ENCODE peak calls at places on chromosomes 11 and 22, in six cellular contexts. One of them, this sample, is unnamed. For H3K36me3, the result is how much of the 10 kb centered on the place peaks cover.

GRCh38 chr11:75762885-75763284 is 5.7 kb upstream of the DGAT2 start:
- DNase-seq in neuronal stem cell: no peak
- DNase-seq in sigmoid colon: no peak
- DNase-seq in left ventricle myocardium inferior: no peak
- DNase-seq in transverse colon: no peak
- DNase-seq in tibial nerve: no peak
- DNase-seq in this sample: no peak

GRCh38 chr11:15624701-15625100 is 510.0 kb downstream of the INSC start:
- DNase-seq in neuronal stem cell: no peak
- DNase-seq in sigmoid colon: no peak
- DNase-seq in left ventricle myocardium inferior: no peak
- DNase-seq in transverse colon: no peak
- DNase-seq in tibial nerve: no peak
- DNase-seq in this sample: no peak

GRCh38 chr22:49481651-49482399 is 345.8 kb downstream of the BRD1 start:
- DNase-seq in neuronal stem cell: no peak
- DNase-seq in sigmoid colon: no peak
- DNase-seq in left ventricle myocardium inferior: no peak
- DNase-seq in transverse colon: no peak
- DNase-seq in tibial nerve: no peak
- DNase-seq in this sample: no peak

GRCh38 chr22:25903294-25903693 is 161.3 kb downstream of the MYO18B start:
- DNase-seq in neuronal stem cell: peak
- DNase-seq in sigmoid colon: no peak
- DNase-seq in left ventricle myocardium inferior: no peak
- DNase-seq in transverse colon: no peak
- DNase-seq in tibial nerve: no peak
- DNase-seq in this sample: no peak

GRCh38 chr22:32574397-32574796 is 99.8 kb downstream of the FBXO7 start:
- DNase-seq in neuronal stem cell: no peak
- DNase-seq in sigmoid colon: no peak
- DNase-seq in left ventricle myocardium inferior: no peak
- DNase-seq in transverse colon: no peak
- DNase-seq in tibial nerve: no peak
- DNase-seq in this sample: no peak

GRCh38 chr11:100680070-100680469 is 7.0 kb upstream of the ARHGAP42 start:
- DNase-seq in neuronal stem cell: no peak
- DNase-seq in sigmoid colon: no peak
- DNase-seq in left ventricle myocardium inferior: no peak
- DNase-seq in transverse colon: no peak
- DNase-seq in tibial nerve: no peak
- DNase-seq in this sample: no peak

GRCh38 chr11:47378011-47378835 is at the start of gene SPI1:
- DNase-seq in neuronal stem cell: no peak
- DNase-seq in sigmoid colon: peak
- DNase-seq in left ventricle myocardium inferior: peak
- DNase-seq in transverse colon: peak
- DNase-seq in tibial nerve: no peak
- DNase-seq in this sample: no peak

GRCh38 chr11:67542971-67543370 is 19.7 kb upstream of the CABP2 start:
- DNase-seq in neuronal stem cell: no peak
- DNase-seq in sigmoid colon: no peak
- DNase-seq in left ventricle myocardium inferior: no peak
- DNase-seq in transverse colon: no peak
- DNase-seq in tibial nerve: no peak
- DNase-seq in this sample: no peak

GRCh38 chr22:20635227-20635591 is 127.8 kb downstream of the MED15 start:
- DNase-seq in neuronal stem cell: no peak
- DNase-seq in sigmoid colon: no peak
- DNase-seq in left ventricle myocardium inferior: no peak
- DNase-seq in transverse colon: no peak
- DNase-seq in tibial nerve: no peak
- DNase-seq in this sample: no peak

GRCh38 chr22:20636075-20636812 is 128.8 kb downstream of the MED15 start:
- DNase-seq in neuronal stem cell: no peak
- DNase-seq in sigmoid colon: peak
- DNase-seq in left ventricle myocardium inferior: no peak
- DNase-seq in transverse colon: no peak
- DNase-seq in tibial nerve: no peak
- DNase-seq in this sample: no peak

GRCh38 chr22:20638143-20638870 is 130.9 kb downstream of the MED15 start:
- DNase-seq in neuronal stem cell: no peak
- DNase-seq in sigmoid colon: no peak
- DNase-seq in left ventricle myocardium inferior: no peak
- DNase-seq in transverse colon: no peak
- DNase-seq in tibial nerve: no peak
- DNase-seq in this sample: no peak

GRCh38 chr22:20637740-20638139 is 130.3 kb downstream of the MED15 start:
- DNase-seq in neuronal stem cell: no peak
- DNase-seq in sigmoid colon: no peak
- DNase-seq in left ventricle myocardium inferior: no peak
- DNase-seq in transverse colon: no peak
- DNase-seq in tibial nerve: no peak
- DNase-seq in this sample: no peak

GRCh38 chr22:20636945-20637344 is 129.5 kb downstream of the MED15 start:
- DNase-seq in neuronal stem cell: no peak
- DNase-seq in sigmoid colon: no peak
- DNase-seq in left ventricle myocardium inferior: no peak
- DNase-seq in transverse colon: no peak
- DNase-seq in tibial nerve: no peak
- DNase-seq in this sample: no peak
- H3K4me3 ChIP-seq in neuronal stem cell: no peak
- H3K4me3 ChIP-seq in sigmoid colon: no peak
- H3K4me3 ChIP-seq in left ventricle myocardium inferior: no peak
- H3K4me3 ChIP-seq in transverse colon: no peak
- H3K4me3 ChIP-seq in tibial nerve: no peak
- H3K4me3 ChIP-seq in this sample: no peak

GRCh38 chr11:8792636-8793035 is 110.0 kb downstream of the RPL27A start:
- DNase-seq in neuronal stem cell: no peak
- DNase-seq in sigmoid colon: no peak
- DNase-seq in left ventricle myocardium inferior: no peak
- DNase-seq in transverse colon: no peak
- DNase-seq in tibial nerve: no peak
- DNase-seq in this sample: no peak

GRCh38 chr11:8787372-8787771 is 104.8 kb downstream of the RPL27A start:
- DNase-seq in neuronal stem cell: no peak
- DNase-seq in sigmoid colon: no peak
- DNase-seq in left ventricle myocardium inferior: no peak
- DNase-seq in transverse colon: peak
- DNase-seq in tibial nerve: no peak
- DNase-seq in this sample: no peak

GRCh38 chr11:8790964-8791363 is 108.4 kb downstream of the RPL27A start:
- DNase-seq in neuronal stem cell: no peak
- DNase-seq in sigmoid colon: no peak
- DNase-seq in left ventricle myocardium inferior: no peak
- DNase-seq in transverse colon: no peak
- DNase-seq in tibial nerve: no peak
- DNase-seq in this sample: no peak

GRCh38 chr11:8788616-8789015 is 106.0 kb downstream of the RPL27A start:
- DNase-seq in neuronal stem cell: no peak
- DNase-seq in sigmoid colon: no peak
- DNase-seq in left ventricle myocardium inferior: no peak
- DNase-seq in transverse colon: no peak
- DNase-seq in tibial nerve: no peak
- DNase-seq in this sample: no peak

DNA sequence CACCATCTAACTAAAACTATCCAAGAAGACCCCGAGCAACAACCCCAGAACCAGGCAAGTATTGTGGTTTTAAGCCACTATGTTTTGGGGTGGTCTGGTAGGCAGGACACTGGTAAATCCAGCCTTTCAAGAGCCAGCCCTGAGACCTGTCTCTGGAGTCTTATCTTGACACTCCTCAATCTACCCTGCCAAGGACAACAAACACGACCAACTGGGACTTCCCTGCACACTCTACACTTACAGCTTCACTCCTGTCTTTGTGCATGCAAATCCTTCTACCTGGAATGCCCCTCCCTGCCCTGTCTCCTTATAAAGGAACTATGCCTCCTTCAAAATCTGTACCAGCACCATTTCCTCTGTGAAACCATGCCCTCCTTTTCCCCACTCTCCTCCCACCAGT is 107.3 kb downstream of the RPL27A start:
- DNase-seq in neuronal stem cell: no peak
- DNase-seq in sigmoid colon: no peak
- DNase-seq in left ventricle myocardium inferior: no peak
- DNase-seq in transverse colon: peak
- DNase-seq in tibial nerve: no peak
- DNase-seq in this sample: no peak
- H3K27ac ChIP-seq in neuronal stem cell: no peak
- H3K27ac ChIP-seq in sigmoid colon: peak
- H3K27ac ChIP-seq in left ventricle myocardium inferior: no peak
- H3K27ac ChIP-seq in transverse colon: peak
- H3K27ac ChIP-seq in tibial nerve: no peak
- H3K27ac ChIP-seq in this sample: no peak

GRCh38 chr11:33713914-33714398 is 13.3 kb upstream of the C11orf91 start:
- DNase-seq in neuronal stem cell: no peak
- DNase-seq in sigmoid colon: no peak
- DNase-seq in left ventricle myocardium inferior: no peak
- DNase-seq in transverse colon: no peak
- DNase-seq in tibial nerve: no peak
- DNase-seq in this sample: no peak
- H3K36me3 ChIP-seq in neuronal stem cell: under half
- H3K36me3 ChIP-seq in sigmoid colon: half or more
- H3K36me3 ChIP-seq in left ventricle myocardium inferior: half or more
- H3K36me3 ChIP-seq in transverse colon: under half
- H3K36me3 ChIP-seq in tibial nerve: half or more
- H3K36me3 ChIP-seq in this sample: under half

DNA sequence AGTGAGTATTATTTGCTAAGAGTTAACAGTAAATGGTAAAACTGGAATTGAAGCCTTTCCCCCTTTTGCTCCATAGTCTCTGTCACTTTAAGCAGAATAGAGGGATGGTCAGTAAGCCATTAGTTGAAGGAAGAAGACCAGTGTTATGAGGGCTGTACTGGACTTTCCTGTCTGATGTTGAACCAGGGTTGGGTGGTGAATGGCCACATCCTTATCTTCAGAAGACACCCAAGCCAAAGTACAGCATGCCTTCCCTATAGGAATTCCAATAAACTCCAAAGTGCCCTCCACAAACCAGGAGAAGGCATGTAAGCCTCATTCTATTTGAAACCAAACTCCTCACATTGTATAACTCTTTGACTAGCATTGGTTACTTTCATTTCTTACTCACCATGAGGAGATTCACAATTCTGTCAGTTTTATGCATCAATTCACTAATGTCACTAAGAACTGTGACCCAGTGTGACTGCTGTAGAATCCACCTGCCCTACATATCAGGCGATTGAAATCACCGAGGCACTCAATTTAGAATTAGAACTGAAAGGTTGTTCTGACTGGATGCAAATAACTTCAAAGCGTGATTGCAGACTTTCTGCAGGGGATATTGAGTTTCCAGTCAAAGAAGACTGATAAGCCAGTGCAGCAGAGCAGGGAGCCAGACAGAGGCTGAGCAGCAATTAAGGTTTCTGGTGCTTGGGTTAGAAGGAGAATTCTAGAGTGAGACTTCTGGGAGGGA is 107.1 kb upstream of the DDI1 start:
- DNase-seq in neuronal stem cell: no peak
- DNase-seq in sigmoid colon: no peak
- DNase-seq in left ventricle myocardium inferior: no peak
- DNase-seq in transverse colon: no peak
- DNase-seq in tibial nerve: no peak
- DNase-seq in this sample: no peak
- H3K4me3 ChIP-seq in neuronal stem cell: no peak
- H3K4me3 ChIP-seq in sigmoid colon: no peak
- H3K4me3 ChIP-seq in left ventricle myocardium inferior: no peak
- H3K4me3 ChIP-seq in transverse colon: no peak
- H3K4me3 ChIP-seq in tibial nerve: no peak
- H3K4me3 ChIP-seq in this sample: no peak

GRCh38 chr11:22680628-22681027 is 14.2 kb downstream of the GAS2 start:
- DNase-seq in neuronal stem cell: no peak
- DNase-seq in sigmoid colon: no peak
- DNase-seq in left ventricle myocardium inferior: no peak
- DNase-seq in transverse colon: no peak
- DNase-seq in tibial nerve: no peak
- DNase-seq in this sample: no peak
- H3K27ac ChIP-seq in neuronal stem cell: no peak
- H3K27ac ChIP-seq in sigmoid colon: no peak
- H3K27ac ChIP-seq in left ventricle myocardium inferior: no peak
- H3K27ac ChIP-seq in transverse colon: no peak
- H3K27ac ChIP-seq in tibial nerve: no peak
- H3K27ac ChIP-seq in this sample: no peak

GRCh38 chr22:50527921-50528681 is 1.7 kb downstream of the TYMP start:
- DNase-seq in neuronal stem cell: no peak
- DNase-seq in sigmoid colon: no peak
- DNase-seq in left ventricle myocardium inferior: no peak
- DNase-seq in transverse colon: no peak
- DNase-seq in tibial nerve: no peak
- DNase-seq in this sample: no peak

GRCh38 chr22:50524664-50525103 is 714 bp downstream of the SCO2 start:
- DNase-seq in neuronal stem cell: no peak
- DNase-seq in sigmoid colon: no peak
- DNase-seq in left ventricle myocardium inferior: no peak
- DNase-seq in transverse colon: no peak
- DNase-seq in tibial nerve: no peak
- DNase-seq in this sample: no peak

GRCh38 chr22:50526849-50527801 is 1.7 kb upstream of the SCO2 start:
- DNase-seq in neuronal stem cell: no peak
- DNase-seq in sigmoid colon: peak
- DNase-seq in left ventricle myocardium inferior: peak
- DNase-seq in transverse colon: peak
- DNase-seq in tibial nerve: no peak
- DNase-seq in this sample: no peak

GRCh38 chr22:50525104-50525958 is at the start of gene SCO2:
- DNase-seq in neuronal stem cell: peak
- DNase-seq in sigmoid colon: peak
- DNase-seq in left ventricle myocardium inferior: peak
- DNase-seq in transverse colon: peak
- DNase-seq in tibial nerve: peak
- DNase-seq in this sample: peak

GRCh38 chr22:50525991-50526848 is 822 bp upstream of the SCO2 start:
- DNase-seq in neuronal stem cell: peak
- DNase-seq in sigmoid colon: peak
- DNase-seq in left ventricle myocardium inferior: peak
- DNase-seq in transverse colon: peak
- DNase-seq in tibial nerve: no peak
- DNase-seq in this sample: peak
- H3K36me3 ChIP-seq in neuronal stem cell: under half
- H3K36me3 ChIP-seq in sigmoid colon: under half
- H3K36me3 ChIP-seq in left ventricle myocardium inferior: under half
- H3K36me3 ChIP-seq in transverse colon: under half
- H3K36me3 ChIP-seq in tibial nerve: under half
- H3K36me3 ChIP-seq in this sample: under half

GRCh38 chr11:124759268-124760204 is 2.6 kb downstream of the ESAM start:
- DNase-seq in neuronal stem cell: no peak
- DNase-seq in sigmoid colon: no peak
- DNase-seq in left ventricle myocardium inferior: peak
- DNase-seq in transverse colon: no peak
- DNase-seq in tibial nerve: no peak
- DNase-seq in this sample: no peak
- H3K4me3 ChIP-seq in neuronal stem cell: peak
- H3K4me3 ChIP-seq in sigmoid colon: peak
- H3K4me3 ChIP-seq in left ventricle myocardium inferior: peak
- H3K4me3 ChIP-seq in transverse colon: no peak
- H3K4me3 ChIP-seq in tibial nerve: peak
- H3K4me3 ChIP-seq in this sample: no peak

This sample was measured in CD8-positive, alpha-beta memory T cell.